ENCODE peak calls at places on chromosomes 11 and 22, in four cellular contexts. One of them, this sample, is unnamed.

GRCh38 chr11:31005202-31005601 is 364.3 kb downstream of the DCDC1 start:
- DNase-seq in stimulated activated CD4-positive, alpha-beta T cell treated with anti-CD3 and anti-CD28 coated beads, Interleukin-2, amount 100 ng/mL, for 48 hours: no peak
- DNase-seq in fibroblast of lung: no peak
- DNase-seq in cardiac fibroblast: no peak
- DNase-seq in this sample: no peak

GRCh38 chr11:19547044-19547443 is 165.6 kb upstream of the NAV2 start:
- DNase-seq in stimulated activated CD4-positive, alpha-beta T cell treated with anti-CD3 and anti-CD28 coated beads, Interleukin-2, amount 100 ng/mL, for 48 hours: no peak
- DNase-seq in fibroblast of lung: no peak
- DNase-seq in cardiac fibroblast: no peak
- DNase-seq in this sample: no peak

GRCh38 chr11:95531116-95531515 is 258.5 kb downstream of the FAM76B start:
- DNase-seq in fibroblast of lung: no peak
- DNase-seq in cardiac fibroblast: peak; percentile 50
- DNase-seq in stimulated activated CD4-positive, alpha-beta T cell treated with anti-CD3 and anti-CD28 coated beads, Interleukin-2, amount 100 ng/mL, for 48 hours: no peak
- DNase-seq in this sample: no peak

GRCh38 chr22:46187862-46188261 is 37.5 kb downstream of the PPARA start:
- DNase-seq in cardiac fibroblast: no peak
- DNase-seq in stimulated activated CD4-positive, alpha-beta T cell treated with anti-CD3 and anti-CD28 coated beads, Interleukin-2, amount 100 ng/mL, for 48 hours: no peak
- DNase-seq in fibroblast of lung: no peak
- DNase-seq in this sample: no peak

GRCh38 chr22:20606784-20607128 is 99.3 kb downstream of the MED15 start:
- DNase-seq in cardiac fibroblast: no peak
- DNase-seq in stimulated activated CD4-positive, alpha-beta T cell treated with anti-CD3 and anti-CD28 coated beads, Interleukin-2, amount 100 ng/mL, for 48 hours: no peak
- DNase-seq in fibroblast of lung: no peak
- DNase-seq in this sample: no peak

GRCh38 chr11:332651-333480 is 12.2 kb upstream of the IFITM3 start:
- DNase-seq in stimulated activated CD4-positive, alpha-beta T cell treated with anti-CD3 and anti-CD28 coated beads, Interleukin-2, amount 100 ng/mL, for 48 hours: no peak
- DNase-seq in cardiac fibroblast: no peak
- DNase-seq in fibroblast of lung: no peak
- DNase-seq in this sample: no peak

GRCh38 chr11:68582416-68583046 is 101.8 kb upstream of the GAL start:
- DNase-seq in cardiac fibroblast: no peak
- DNase-seq in fibroblast of lung: peak; percentile 9
- DNase-seq in stimulated activated CD4-positive, alpha-beta T cell treated with anti-CD3 and anti-CD28 coated beads, Interleukin-2, amount 100 ng/mL, for 48 hours: no peak
- DNase-seq in this sample: no peak

GRCh38 chr22:38900677-38901076 is 28.7 kb upstream of the CBX6 start:
- DNase-seq in stimulated activated CD4-positive, alpha-beta T cell treated with anti-CD3 and anti-CD28 coated beads, Interleukin-2, amount 100 ng/mL, for 48 hours: no peak
- DNase-seq in fibroblast of lung: no peak
- DNase-seq in cardiac fibroblast: no peak
- DNase-seq in this sample: no peak

GRCh38 chr22:35426801-35427140 is 26.8 kb downstream of the MCM5 start:
- DNase-seq in stimulated activated CD4-positive, alpha-beta T cell treated with anti-CD3 and anti-CD28 coated beads, Interleukin-2, amount 100 ng/mL, for 48 hours: no peak
- DNase-seq in fibroblast of lung: no peak
- DNase-seq in cardiac fibroblast: no peak
- DNase-seq in this sample: no peak

GRCh38 chr22:49052023-49052538 is 775.6 kb downstream of the BRD1 start:
- DNase-seq in fibroblast of lung: peak; percentile 6
- DNase-seq in stimulated activated CD4-positive, alpha-beta T cell treated with anti-CD3 and anti-CD28 coated beads, Interleukin-2, amount 100 ng/mL, for 48 hours: peak; percentile 1
- DNase-seq in cardiac fibroblast: no peak
- DNase-seq in this sample: no peak

GRCh38 chr11:95585071-95585751 is 204.4 kb downstream of the FAM76B start:
- DNase-seq in stimulated activated CD4-positive, alpha-beta T cell treated with anti-CD3 and anti-CD28 coated beads, Interleukin-2, amount 100 ng/mL, for 48 hours: no peak
- DNase-seq in fibroblast of lung: peak; percentile 84
- DNase-seq in cardiac fibroblast: no peak
- DNase-seq in this sample: no peak

GRCh38 chr11:27807594-27807993 is 107.3 kb upstream of the BDNF start:
- DNase-seq in fibroblast of lung: peak; percentile 10
- DNase-seq in cardiac fibroblast: peak; percentile 6
- DNase-seq in stimulated activated CD4-positive, alpha-beta T cell treated with anti-CD3 and anti-CD28 coated beads, Interleukin-2, amount 100 ng/mL, for 48 hours: no peak
- DNase-seq in this sample: no peak

GRCh38 chr11:66123902-66124301 is 53.8 kb downstream of the PACS1 start:
- DNase-seq in stimulated activated CD4-positive, alpha-beta T cell treated with anti-CD3 and anti-CD28 coated beads, Interleukin-2, amount 100 ng/mL, for 48 hours: no peak
- DNase-seq in cardiac fibroblast: no peak
- DNase-seq in fibroblast of lung: no peak
- DNase-seq in this sample: no peak

GRCh38 chr11:30406978-30407762 is 84.3 kb downstream of the ARL14EP start:
- DNase-seq in fibroblast of lung: no peak
- DNase-seq in stimulated activated CD4-positive, alpha-beta T cell treated with anti-CD3 and anti-CD28 coated beads, Interleukin-2, amount 100 ng/mL, for 48 hours: no peak
- DNase-seq in cardiac fibroblast: no peak
- DNase-seq in this sample: no peak

GRCh38 chr22:27311666-27312566 is 489.6 kb downstream of the MN1 start:
- DNase-seq in fibroblast of lung: peak; percentile 47
- DNase-seq in stimulated activated CD4-positive, alpha-beta T cell treated with anti-CD3 and anti-CD28 coated beads, Interleukin-2, amount 100 ng/mL, for 48 hours: no peak
- DNase-seq in cardiac fibroblast: no peak
- DNase-seq in this sample: no peak

GRCh38 chr22:44892803-44893730 is 116.7 kb downstream of the PHF21B start:
- DNase-seq in stimulated activated CD4-positive, alpha-beta T cell treated with anti-CD3 and anti-CD28 coated beads, Interleukin-2, amount 100 ng/mL, for 48 hours: no peak
- DNase-seq in cardiac fibroblast: no peak
- DNase-seq in fibroblast of lung: no peak
- DNase-seq in this sample: no peak

GRCh38 chr11:71568707-71569349 is 3.5 kb downstream of the KRTAP5-10 start:
- DNase-seq in cardiac fibroblast: peak; percentile 21
- DNase-seq in stimulated activated CD4-positive, alpha-beta T cell treated with anti-CD3 and anti-CD28 coated beads, Interleukin-2, amount 100 ng/mL, for 48 hours: no peak
- DNase-seq in fibroblast of lung: no peak
- DNase-seq in this sample: no peak

GRCh38 chr22:26245001-26245400 is 75.7 kb downstream of the SEZ6L start:
- DNase-seq in fibroblast of lung: no peak
- DNase-seq in cardiac fibroblast: no peak
- DNase-seq in stimulated activated CD4-positive, alpha-beta T cell treated with anti-CD3 and anti-CD28 coated beads, Interleukin-2, amount 100 ng/mL, for 48 hours: no peak
- DNase-seq in this sample: no peak